ENCODE peak calls at places on chromosomes 13 and 19, in nine cellular contexts. L, B, O, Y, J, D, U, W and K are unnamed samples.

GRCh38 chr19:518292-519231 is 11.3 kb downstream of the TPGS1 start:
- DNase-seq in J (no peak), U (peak), D (no peak), W (peak), O (no peak), B (no peak), Y (no peak), L (peak), K (no peak)

GRCh38 chr19:14114854-14115253 is 2.7 kb downstream of the PRKACA start:
- DNase-seq in J (no peak), O (peak), B (no peak), U (peak), D (no peak), L (no peak), Y (peak), W (peak), K (no peak)

GRCh38 chr19:29098863-29099481 is 114.0 kb downstream of the UQCRFS1 start:
- DNase-seq in L (no peak), O (peak), D (peak), W (no peak), J (no peak), B (no peak), U (no peak), Y (no peak), K (peak)

GRCh38 chr19:15159251-15159650 is 41.5 kb downstream of the NOTCH3 start:
- DNase-seq in D (no peak), U (no peak), O (no peak), Y (no peak), B (no peak), L (no peak), J (no peak), W (no peak), K (peak)

GRCh38 chr13:53054569-53054968 is 26.0 kb downstream of the OLFM4 start:
- DNase-seq in Y (no peak), U (no peak), O (no peak), J (no peak), W (no peak), L (no peak), D (peak), B (no peak), K (no peak)

GRCh38 chr13:40127476-40127875 is 472.0 kb downstream of the COG6 start:
- DNase-seq in Y (no peak), O (no peak), B (no peak), L (no peak), W (no peak), U (no peak), J (no peak), D (no peak), K (no peak)

GRCh38 chr19:20503536-20503935 is 62.0 kb downstream of the ZNF737 start:
- DNase-seq in U (no peak), L (no peak), Y (no peak), W (no peak), B (no peak), D (no peak), O (no peak), J (peak), K (peak)

GRCh38 chr19:45071969-45072790 is 4.1 kb downstream of the ZNF296 start:
- DNase-seq in B (no peak), O (no peak), J (no peak), W (no peak), D (no peak), L (no peak), Y (no peak), U (no peak), K (no peak)

GRCh38 chr13:81133066-81133465 is 792.1 kb upstream of the SPRY2 start:
- DNase-seq in U (no peak), L (no peak), Y (no peak), D (no peak), B (no peak), J (no peak), W (no peak), O (no peak), K (peak)

GRCh38 chr13:42534785-42535184 is 39.2 kb upstream of the TNFSF11 start:
- DNase-seq in B (no peak), D (no peak), Y (no peak), W (no peak), U (no peak), O (no peak), J (no peak), L (no peak), K (no peak)

GRCh38 chr13:28239374-28239773 is 101.0 kb downstream of the PAN3 start:
- DNase-seq in W (no peak), B (no peak), D (no peak), J (no peak), L (no peak), O (no peak), Y (no peak), U (no peak), K (no peak)

GRCh38 chr13:110304256-110304655 is 2.7 kb downstream of the COL4A1 start:
- DNase-seq in O (no peak), W (no peak), J (no peak), U (no peak), D (no peak), L (no peak), Y (no peak), B (no peak), K (no peak)

GRCh38 chr13:64540468-64540867 is 2689.7 kb downstream of the PCDH9 start:
- DNase-seq in U (no peak), J (no peak), O (no peak), D (no peak), W (no peak), L (no peak), B (no peak), Y (no peak), K (no peak)

GRCh38 chr19:38634757-38635482 is 12.5 kb upstream of the ACTN4 start:
- DNase-seq in U (peak), B (peak), Y (peak), O (peak), L (no peak), J (peak), D (peak), W (peak), K (no peak)

GRCh38 chr13:75691183-75691582 is 55.1 kb downstream of the LMO7 start:
- DNase-seq in U (no peak), D (no peak), Y (no peak), L (no peak), J (no peak), W (no peak), B (no peak), O (no peak), K (peak)

GRCh38 chr19:49469828-49470614 is 4.0 kb upstream of the FLT3LG start:
- DNase-seq in D (no peak), Y (no peak), L (peak), B (no peak), O (no peak), J (no peak), U (peak), W (peak), K (no peak)

GRCh38 chr19:58439576-58440554 is at the start of gene ZNF132:
- DNase-seq in O (peak), W (peak), D (peak), U (peak), B (peak), L (peak), J (peak), Y (peak), K (peak)